ENCODE peak calls at places on chromosomes 16 and 17, in eight cellular contexts. W is Caco-2, E is SK-N-SH, G is heart right ventricle, N is BE2C, H is lung, C is prostate gland, B is left ventricle myocardium inferior. P is an unnamed sample. For H3K4me1, the result is how much of the 10 kb centered on the place peaks cover.

GRCh38 chr17:62892069-62892675 is 73.9 kb upstream of the TANC2 start:
- DNase-seq in G (no peak), W (no peak), H (no peak), N (no peak), C (no peak), E (no peak), B (no peak), P (no peak)

GRCh38 chr16:13672196-13672595 is 247.8 kb upstream of the ERCC4 start:
- DNase-seq in E (no peak), G (no peak), C (no peak), W (no peak), B (no peak), H (no peak), N (no peak), P (no peak)

GRCh38 chr16:64196444-64196843 is 925.4 kb downstream of the CDH11 start:
- DNase-seq in C (no peak), H (no peak), G (no peak), B (no peak), N (no peak), E (no peak), W (no peak), P (no peak)

GRCh38 chr17:17787568-17787967 is 49.2 kb downstream of the SREBF1 start:
- DNase-seq in N (no peak), W (no peak), G (no peak), B (no peak), C (no peak), H (no peak), E (no peak), P (no peak)

GRCh38 chr16:924063-924462 is 46.7 kb downstream of the LMF1 start:
- DNase-seq in W (no peak), B (no peak), E (no peak), C (no peak), H (no peak), N (peak), G (no peak), P (no peak)

GRCh38 chr17:82985973-82986372 is 93.4 kb upstream of the METRNL start:
- DNase-seq in N (peak), G (no peak), B (no peak), C (no peak), W (no peak), H (peak), E (peak), P (peak)

GRCh38 chr17:36808181-36808661 is 129.1 kb upstream of the LHX1 start:
- DNase-seq in C (no peak), N (peak), W (no peak), G (no peak), B (no peak), E (peak), H (no peak), P (no peak)

GRCh38 chr17:71173963-71174362 is 946.9 kb upstream of the SOX9 start:
- DNase-seq in W (no peak), N (no peak), H (no peak), G (no peak), B (no peak), C (no peak), E (no peak), P (no peak)

GRCh38 chr17:63425478-63425877 is 20.6 kb downstream of the CYB561 start:
- DNase-seq in N (peak), B (peak), G (peak), H (peak), E (peak), C (peak), W (peak), P (peak)

GRCh38 chr16:27771201-27771910 is 221.4 kb downstream of the KATNIP start:
- DNase-seq in B (no peak), W (no peak), C (no peak), G (no peak), H (no peak), N (no peak), E (no peak), P (no peak)

GRCh38 chr17:71149607-71150006 is 971.2 kb upstream of the SOX9 start:
- DNase-seq in G (no peak), H (no peak), C (no peak), N (no peak), E (no peak), B (no peak), W (no peak), P (no peak)

DNA sequence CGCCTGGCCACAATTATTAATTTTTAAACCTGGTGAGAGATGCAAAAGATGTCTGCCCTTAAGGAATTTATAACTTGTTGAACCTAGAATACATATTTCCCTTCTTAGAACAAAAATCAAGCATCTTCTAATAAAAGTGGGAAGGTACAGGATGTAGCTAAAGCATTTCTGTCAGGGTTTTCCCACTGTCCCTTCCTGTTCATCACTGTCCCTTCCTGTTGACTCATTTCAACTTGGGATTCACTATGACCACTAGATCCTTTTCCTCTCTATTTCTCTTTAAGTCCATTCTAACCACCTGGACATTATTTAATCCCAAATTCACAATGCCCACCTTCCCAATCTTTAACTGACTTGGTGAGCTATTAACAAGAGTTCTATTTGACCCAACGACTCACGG is 33.9 kb upstream of the CDRT4 start:
- DNase-seq in G (no peak), E (no peak), B (no peak), N (no peak), H (no peak), C (no peak), W (no peak), P (no peak)
- H3K4me1 ChIP-seq in G (under half), E (under half), B (under half), N (under half), H (under half), C (under half), W (under half), P (under half)

DNA sequence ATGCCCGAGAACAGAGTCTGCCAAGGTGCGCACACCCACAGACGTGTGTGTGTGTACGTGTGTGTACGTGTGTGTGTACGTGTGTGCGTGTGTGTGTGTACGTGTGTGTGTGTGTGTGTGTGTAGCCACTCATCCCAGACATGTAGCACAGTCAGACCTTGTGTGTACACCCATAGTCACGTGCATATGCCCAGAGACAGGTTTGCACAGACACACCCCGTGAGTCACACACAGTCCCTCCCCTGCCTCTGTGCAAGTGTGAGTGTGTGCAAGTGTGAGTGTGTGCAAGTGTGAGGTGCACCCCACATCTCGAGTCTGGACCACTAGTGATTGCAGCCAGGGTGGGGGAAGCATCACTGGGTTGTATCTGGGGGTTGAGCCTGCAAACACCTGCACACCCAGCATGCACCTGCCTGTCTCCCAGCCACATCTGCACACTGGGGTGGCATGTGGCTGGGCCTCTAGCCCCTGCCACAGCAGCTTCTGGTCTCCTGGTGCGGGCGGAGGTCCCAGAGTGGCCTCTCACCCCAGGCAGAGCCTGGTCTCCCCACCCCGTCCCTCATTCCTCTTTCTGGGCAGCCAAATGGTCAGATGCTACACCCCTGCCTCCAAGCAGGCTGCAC is 23.6 kb downstream of the BAHCC1 start:
- DNase-seq in W (no peak), E (no peak), C (no peak), G (no peak), H (no peak), B (no peak), N (no peak), P (no peak)
- H3K4me1 ChIP-seq in W (under half), E (half or more), C (under half), G (half or more), H (under half), B (half or more), N (under half), P (half or more)

GRCh38 chr17:925846-926245 is 53.7 kb downstream of the NXN start:
- DNase-seq in W (no peak), G (no peak), N (no peak), E (no peak), B (no peak), C (no peak), H (no peak), P (no peak)

GRCh38 chr17:927611-928461 is 51.7 kb downstream of the NXN start:
- DNase-seq in N (no peak), W (peak), E (no peak), B (no peak), G (no peak), H (peak), C (peak), P (no peak)

GRCh38 chr17:923633-924032 is 55.9 kb downstream of the NXN start:
- DNase-seq in B (no peak), N (no peak), E (no peak), G (no peak), C (no peak), H (no peak), W (no peak), P (no peak)

GRCh38 chr17:921161-921560 is 58.4 kb downstream of the NXN start:
- DNase-seq in G (no peak), C (peak), N (no peak), E (no peak), H (peak), B (no peak), W (no peak), P (no peak)

GRCh38 chr17:924711-925480 is 54.7 kb downstream of the NXN start:
- DNase-seq in C (peak), B (no peak), W (peak), N (no peak), G (no peak), E (no peak), H (peak), P (no peak)
- H3K4me1 ChIP-seq in C (under half), B (under half), W (half or more), N (under half), G (under half), E (under half), H (under half), P (under half)

DNA sequence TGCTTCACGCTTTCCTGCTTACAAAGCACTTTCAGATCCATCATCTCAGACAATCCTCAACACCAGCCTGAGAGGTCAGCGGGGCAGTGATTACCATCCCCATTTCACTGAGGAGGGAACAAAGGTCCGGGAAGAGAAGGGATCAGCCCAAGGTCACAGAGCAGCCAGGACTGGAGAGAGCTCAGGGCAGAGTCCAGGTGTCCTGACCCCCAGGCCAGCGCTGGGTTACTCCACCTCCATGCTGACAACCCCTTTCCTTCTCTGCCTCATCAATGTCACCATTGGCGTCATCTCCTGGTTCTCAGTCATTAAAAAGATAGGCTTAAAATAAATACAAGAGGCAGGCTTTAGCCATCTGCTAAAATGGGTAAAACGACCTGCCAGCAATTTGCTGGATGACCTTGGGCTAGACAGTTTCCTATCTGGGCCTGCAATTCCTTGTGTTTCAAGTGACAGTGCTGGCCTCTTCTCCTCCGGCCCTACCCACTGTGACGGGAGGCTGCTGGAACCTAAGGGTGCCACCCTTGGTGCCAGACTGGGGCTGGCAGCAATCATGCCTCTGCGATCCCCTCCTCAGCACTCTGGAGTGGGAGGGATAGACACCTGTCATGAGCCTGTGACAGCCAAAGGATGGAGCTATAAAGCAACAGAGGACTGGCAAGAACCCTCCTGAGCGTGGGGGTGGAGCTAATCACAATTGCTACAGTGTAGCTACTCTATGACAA is 79.5 kb upstream of the CCL1 start:
- DNase-seq in G (peak), N (no peak), H (no peak), E (no peak), W (no peak), B (no peak), C (no peak), P (no peak)
- H3K4me1 ChIP-seq in G (under half), N (under half), H (under half), E (under half), W (under half), B (under half), C (under half), P (under half)

GRCh38 chr17:40596261-40596919 is 31.1 kb upstream of the CCR7 start:
- DNase-seq in C (no peak), N (peak), W (peak), H (no peak), B (no peak), E (peak), G (no peak), P (no peak)
- H3K4me1 ChIP-seq in C (under half), N (under half), W (under half), H (under half), B (under half), E (under half), G (under half), P (under half)

GRCh38 chr17:4948997-4949320 is 629 bp upstream of the PFN1 start:
- DNase-seq in G (peak), W (peak), H (no peak), C (peak), N (peak), B (peak), E (peak), P (peak)

GRCh38 chr17:4947010-4947410 is 1.3 kb downstream of the PFN1 start:
- DNase-seq in W (no peak), G (no peak), E (no peak), N (no peak), C (no peak), B (no peak), H (no peak), P (no peak)

GRCh38 chr17:4947411-4948165 is 742 bp downstream of the PFN1 start:
- DNase-seq in E (peak), B (peak), C (peak), H (peak), N (peak), W (no peak), G (peak), P (peak)

GRCh38 chr17:4949321-4950074 is 1.2 kb upstream of the PFN1 start:
- DNase-seq in N (peak), W (peak), C (peak), E (peak), B (peak), H (peak), G (peak), P (peak)

GRCh38 chr17:4948166-4948996 is at the start of gene PFN1:
- DNase-seq in B (peak), C (peak), N (peak), W (peak), E (peak), G (peak), H (peak), P (peak)
- H3K4me1 ChIP-seq in B (half or more), C (under half), N (under half), W (under half), E (under half), G (under half), H (under half), P (under half)

DNA sequence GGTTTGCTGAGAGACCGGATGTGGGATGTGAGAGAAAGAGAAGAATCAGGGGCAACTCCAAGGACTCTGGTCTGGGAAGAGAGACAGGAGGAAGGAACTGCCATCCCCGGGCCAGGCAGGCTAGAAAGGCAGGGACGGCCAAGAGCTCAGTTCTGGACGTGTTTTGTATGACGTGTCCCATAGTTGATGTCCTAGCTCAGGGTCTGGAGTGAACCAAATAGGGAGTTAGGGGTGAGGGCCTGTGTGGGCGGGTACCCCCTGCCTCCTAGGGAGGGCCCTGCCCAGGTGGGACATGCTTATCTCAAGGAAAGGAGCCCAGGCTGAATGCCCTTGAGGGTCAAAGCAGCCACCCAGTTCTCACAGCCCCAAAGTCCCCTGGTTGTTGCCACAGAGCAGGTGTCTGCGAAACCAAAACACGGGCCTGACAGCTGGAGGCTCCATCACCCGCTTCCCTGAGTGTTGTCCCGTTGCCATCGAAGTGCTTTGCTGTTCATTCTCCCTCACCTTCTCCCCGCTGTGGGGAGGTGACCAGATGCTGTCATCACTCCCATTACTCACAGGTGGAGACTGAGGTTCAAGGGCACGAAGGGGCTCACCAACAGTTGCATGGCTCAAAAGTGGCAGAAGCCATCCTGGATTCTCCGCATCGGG is 7.5 kb downstream of the ABCC3 start:
- DNase-seq in B (no peak), N (no peak), G (no peak), C (no peak), H (no peak), E (no peak), W (no peak), P (no peak)
- H3K4me1 ChIP-seq in B (under half), N (under half), G (under half), C (under half), H (under half), E (under half), W (under half), P (half or more)

GRCh38 chr17:64506201-64506575 is at the start of gene DDX5:
- DNase-seq in W (peak), N (peak), G (peak), H (peak), C (peak), B (peak), E (peak), P (peak)
- H3K4me1 ChIP-seq in W (under half), N (under half), G (half or more), H (under half), C (under half), B (half or more), E (under half), P (under half)

GRCh38 chr17:50186661-50187402 is 14.6 kb downstream of the COL1A1 start:
- DNase-seq in E (no peak), W (no peak), G (no peak), H (no peak), C (no peak), N (no peak), B (no peak), P (no peak)

GRCh38 chr17:50187403-50187735 is 14.1 kb downstream of the COL1A1 start:
- DNase-seq in H (no peak), C (no peak), N (no peak), G (no peak), W (no peak), B (no peak), E (no peak), P (no peak)

GRCh38 chr17:50184057-50184456 is 17.4 kb downstream of the COL1A1 start:
- DNase-seq in N (no peak), H (no peak), W (no peak), E (peak), B (no peak), G (no peak), C (no peak), P (no peak)

GRCh38 chr17:50184611-50185398 is 16.6 kb downstream of the COL1A1 start:
- DNase-seq in G (no peak), B (peak), E (no peak), N (no peak), H (no peak), C (no peak), W (no peak), P (no peak)

GRCh38 chr17:50185724-50186545 is 15.5 kb downstream of the COL1A1 start:
- DNase-seq in B (no peak), N (no peak), C (no peak), G (no peak), W (no peak), E (no peak), H (no peak), P (no peak)
- H3K4me1 ChIP-seq in B (under half), N (under half), C (under half), G (under half), W (under half), E (under half), H (under half), P (under half)

DNA sequence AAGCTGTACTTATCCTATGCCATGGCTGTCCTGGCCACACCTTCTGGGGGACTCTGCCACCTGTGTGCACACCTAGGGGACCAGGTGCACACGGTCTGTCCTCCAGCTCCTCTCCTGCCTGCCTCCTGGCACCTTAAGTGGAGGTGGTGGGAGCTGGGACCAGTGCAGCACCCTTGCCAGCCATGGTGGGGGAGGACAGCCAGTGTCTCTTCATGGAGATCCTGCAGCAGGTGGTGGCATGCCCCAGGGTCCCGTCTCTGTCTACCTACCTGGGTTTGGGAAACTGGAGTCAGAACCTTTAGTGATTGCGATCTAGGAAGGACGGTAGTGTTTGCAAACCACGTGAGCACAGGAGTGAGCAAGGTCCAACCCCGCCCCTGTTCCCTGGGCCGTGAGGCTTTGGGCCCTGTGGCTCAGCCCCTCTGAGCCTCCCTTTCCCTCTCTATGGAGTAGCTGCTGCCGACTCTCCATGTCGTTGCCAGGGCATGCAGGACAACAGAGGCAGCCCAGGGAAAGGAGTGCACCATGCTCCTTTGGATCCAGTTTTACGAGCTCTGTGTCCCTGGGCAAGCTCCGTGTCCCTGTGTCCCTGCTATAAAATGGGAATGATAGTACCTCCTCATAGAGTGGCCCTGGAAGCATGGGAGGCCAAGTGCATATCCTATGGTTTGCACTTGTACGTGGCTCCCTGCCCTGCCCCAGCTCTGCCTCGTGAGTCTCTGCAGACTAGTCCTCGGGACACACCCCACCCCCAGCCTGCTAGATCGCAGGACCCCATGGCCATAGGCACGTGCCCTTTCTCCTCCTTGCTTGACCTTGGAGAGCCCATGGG is 7.1 kb downstream of the ADGRG1 start:
- DNase-seq in B (no peak), E (no peak), N (no peak), C (no peak), W (peak), H (no peak), G (no peak), P (peak)
- H3K4me1 ChIP-seq in B (half or more), E (under half), N (under half), C (under half), W (under half), H (under half), G (half or more), P (half or more)